ENCODE peak calls at places on chromosomes 4 and X, in six cellular contexts. X, Y, A, Z, C and R are unnamed samples.

GRCh38 chr4:24559889-24560288 is 24.5 kb downstream of the DHX15 start:
- DNase-seq in X (no peak), Y (no peak), A (no peak), Z (no peak), C (no peak), R (no peak)

GRCh38 chrX:49232525-49232924 is 615 bp downstream of the CACNA1F start:
- DNase-seq in X (no peak), Y (no peak), A (no peak), Z (no peak), C (no peak), R (no peak)

GRCh38 chr4:173246719-173247118 is 78.1 kb downstream of the GALNT7 start:
- DNase-seq in X (no peak), Y (no peak), A (no peak), Z (no peak), C (no peak), R (no peak)

GRCh38 chr4:18847276-18847890 is 825.8 kb upstream of the LCORL start:
- DNase-seq in X (no peak), Y (peak; percentile 22), A (no peak), Z (no peak), C (peak; percentile 41), R (no peak)

GRCh38 chrX:138519296-138519695 is 192.2 kb downstream of the FGF13 start:
- DNase-seq in X (no peak), Y (no peak), A (no peak), Z (no peak), C (no peak), R (no peak)

GRCh38 chrX:130682990-130683389 is 220.0 kb downstream of the ENOX2 start:
- DNase-seq in X (no peak), Y (no peak), A (no peak), Z (no peak), C (no peak), R (no peak)

GRCh38 chr4:167100120-167100519 is 134.2 kb downstream of the SPOCK3 start:
- DNase-seq in X (no peak), Y (no peak), A (no peak), Z (no peak), C (peak; percentile 22), R (no peak)

GRCh38 chrX:36334508-36335015 is 415.0 kb downstream of the CFAP47 start:
- DNase-seq in X (no peak), Y (no peak), A (no peak), Z (no peak), C (no peak), R (no peak)

GRCh38 chr4:1567808-1568581 is 116.1 kb downstream of the FAM53A start:
- DNase-seq in X (peak; percentile 63), Y (peak; percentile 26), A (no peak), Z (no peak), C (no peak), R (peak; percentile 71)

GRCh38 chrX:1464282-1465131 is 11.8 kb upstream of the ASMTL start:
- DNase-seq in X (no peak), Y (no peak), A (no peak), Z (no peak), C (no peak), R (no peak)

GRCh38 chr4:23388259-23388658 is 501.6 kb downstream of the PPARGC1A start:
- DNase-seq in X (no peak), Y (no peak), A (no peak), Z (no peak), C (no peak), R (no peak)

GRCh38 chr4:167985565-167985964 is 106.8 kb upstream of the ANXA10 start:
- DNase-seq in X (no peak), Y (no peak), A (no peak), Z (no peak), C (no peak), R (no peak)

GRCh38 chr4:19850909-19851308 is 400.8 kb upstream of the SLIT2 start:
- DNase-seq in X (no peak), Y (no peak), A (peak; percentile 52), Z (no peak), C (peak; percentile 26), R (no peak)

GRCh38 chr4:100945789-100946188 is 401.5 kb downstream of the PPP3CA start:
- DNase-seq in X (no peak), Y (no peak), A (no peak), Z (no peak), C (no peak), R (no peak)

GRCh38 chr4:20723019-20723418 is 22.8 kb downstream of the PACRGL start:
- DNase-seq in X (no peak), Y (no peak), A (no peak), Z (no peak), C (peak; percentile 6), R (no peak)

GRCh38 chrX:19698125-19698524 is 182.8 kb upstream of the MAP3K15 start:
- DNase-seq in X (no peak), Y (no peak), A (no peak), Z (no peak), C (peak; percentile 77), R (no peak)

GRCh38 chr4:181688416-181688815 is 554.8 kb upstream of the TENM3 start:
- DNase-seq in X (no peak), Y (no peak), A (no peak), Z (no peak), C (no peak), R (peak; percentile 93)

GRCh38 chr4:68874507-68874906 is 58.7 kb downstream of the UGT2B10 start:
- DNase-seq in X (no peak), Y (no peak), A (no peak), Z (no peak), C (no peak), R (no peak)

GRCh38 chr4:189046642-189047041 is 894.0 kb upstream of the FRG1 start:
- DNase-seq in X (no peak), Y (no peak), A (no peak), Z (no peak), C (peak; percentile 28), R (no peak)

GRCh38 chr4:54230479-54231418 is 1.7 kb downstream of the PDGFRA start:
- DNase-seq in X (peak; percentile 65), Y (peak; percentile 30), A (no peak), Z (no peak), C (peak; percentile 82), R (no peak)
- H3K4me3 ChIP-seq in X (peak overlapping the region; percentile 36), Y (peak overlapping the region; percentile 9), A (peak overlapping the region; percentile 97), Z (peak overlapping the region; percentile 86), C (peak overlapping the region; percentile 65), R (peak overlapping the region; percentile 55)

GRCh38 chr4:14184265-14184664 is 556.7 kb upstream of the BOD1L1 start:
- DNase-seq in X (no peak), Y (no peak), A (no peak), Z (no peak), C (peak; percentile 36), R (no peak)

GRCh38 chr4:14178421-14178820 is 550.9 kb upstream of the BOD1L1 start:
- DNase-seq in X (no peak), Y (no peak), A (no peak), Z (no peak), C (peak; percentile 2), R (no peak)

GRCh38 chr4:14177987-14178386 is 550.5 kb upstream of the BOD1L1 start:
- DNase-seq in X (no peak), Y (no peak), A (no peak), Z (no peak), C (no peak), R (no peak)

GRCh38 chr4:14180166-14180565 is 552.6 kb upstream of the BOD1L1 start:
- DNase-seq in X (no peak), Y (no peak), A (no peak), Z (no peak), C (no peak), R (no peak)

DNA sequence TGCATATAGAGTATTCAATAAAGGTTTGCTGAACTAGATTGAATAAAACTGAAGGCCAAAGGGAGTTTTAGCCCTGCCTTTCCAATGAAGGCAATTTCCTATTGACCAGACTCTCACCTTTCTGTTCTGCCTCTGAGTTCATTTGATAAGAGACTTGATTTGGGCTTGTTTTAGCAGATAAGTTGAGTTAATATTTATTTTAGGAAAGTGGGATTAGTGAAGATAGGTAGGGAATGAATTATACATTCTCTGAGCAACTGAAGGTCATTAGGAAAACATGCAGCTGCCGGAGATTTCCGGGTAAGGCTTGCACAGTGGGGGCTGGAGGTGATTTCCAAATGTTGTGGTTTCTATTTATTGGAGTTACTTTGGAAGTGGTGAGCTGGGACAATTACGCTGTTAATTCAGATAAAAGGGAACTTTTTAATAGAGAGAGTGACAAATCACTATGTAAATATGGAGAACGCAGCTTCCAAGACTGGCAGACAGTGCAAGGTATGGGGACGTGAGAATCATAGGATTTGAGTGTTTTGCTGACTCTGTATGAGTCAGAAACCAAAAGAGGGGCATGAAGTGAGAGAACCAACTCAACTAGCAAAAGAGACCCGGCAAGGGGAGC is 553.6 kb upstream of the BOD1L1 start:
- DNase-seq in X (no peak), Y (no peak), A (no peak), Z (no peak), C (no peak), R (no peak)
- H3K9me3 ChIP-seq in X (no peaks in the 10 kb centered on the region), Y (no peaks in the 10 kb centered on the region), A (no peaks in the 10 kb centered on the region), Z (no peaks in the 10 kb centered on the region), C (no peaks in the 10 kb centered on the region), R (no peaks in the 10 kb centered on the region)

GRCh38 chr4:139556071-139556734 is at the start of gene SETD7:
- DNase-seq in X (peak; percentile 86), Y (peak; percentile 84), A (no peak), Z (peak; percentile 76), C (peak; percentile 72), R (peak; percentile 73)

GRCh38 chr4:139555705-139556070 is 331 bp downstream of the SETD7 start:
- DNase-seq in X (no peak), Y (peak; percentile 75), A (no peak), Z (peak; percentile 17), C (peak; percentile 44), R (no peak)

GRCh38 chr4:139555073-139555704 is 830 bp downstream of the SETD7 start:
- DNase-seq in X (peak; percentile 91), Y (peak; percentile 89), A (peak; percentile 46), Z (peak; percentile 90), C (peak; percentile 82), R (peak; percentile 93)

GRCh38 chr4:139553751-139554670 is 2.0 kb downstream of the SETD7 start:
- DNase-seq in X (no peak), Y (no peak), A (no peak), Z (no peak), C (no peak), R (no peak)

DNA sequence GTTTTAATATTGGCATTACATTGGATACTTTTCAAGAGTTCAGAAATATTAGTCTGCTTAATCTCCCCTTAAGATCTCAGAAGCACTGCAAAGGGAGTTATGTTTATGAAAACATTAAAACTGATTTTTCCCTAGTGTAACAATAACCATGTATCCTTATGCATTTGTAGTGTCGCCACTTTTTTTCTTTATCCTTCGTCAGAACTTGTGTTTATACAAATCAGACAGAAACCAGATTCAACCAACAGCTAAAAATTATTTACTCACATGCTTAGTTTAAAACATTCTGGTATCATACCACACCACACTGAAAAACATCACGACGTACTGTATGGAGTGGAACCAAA is 1.3 kb downstream of the SETD7 start:
- DNase-seq in X (no peak), Y (no peak), A (no peak), Z (no peak), C (no peak), R (no peak)
- H3K4me3 ChIP-seq in X (peak overlapping the region; percentile 89), Y (no peak overlapping the region), A (peak overlapping the region; percentile 89), Z (peak overlapping the region; percentile 65), C (peak overlapping the region; percentile 71), R (peak overlapping the region; percentile 69)

GRCh38 chr4:175034986-175035705 is 117.0 kb downstream of the ADAM29 start:
- DNase-seq in X (no peak), Y (no peak), A (no peak), Z (no peak), C (no peak), R (no peak)

GRCh38 chr4:175034007-175034406 is 115.8 kb downstream of the ADAM29 start:
- DNase-seq in X (no peak), Y (no peak), A (no peak), Z (no peak), C (no peak), R (no peak)

GRCh38 chr4:175035907-175036306 is 117.7 kb downstream of the ADAM29 start:
- DNase-seq in X (no peak), Y (no peak), A (peak; percentile 1), Z (no peak), C (no peak), R (no peak)

GRCh38 chr4:175033162-175033561 is 115.0 kb downstream of the ADAM29 start:
- DNase-seq in X (no peak), Y (no peak), A (no peak), Z (no peak), C (no peak), R (no peak)
- H3K9me3 ChIP-seq in X (no peaks in the 10 kb centered on the region), Y (peaks cover 46% of the 10 kb centered on the region), A (peaks cover 15% of the 10 kb centered on the region), Z (no peaks in the 10 kb centered on the region), C (no peaks in the 10 kb centered on the region), R (peaks cover 5% of the 10 kb centered on the region)